ENCODE peak calls at places on chromosome 18, in five cellular contexts. One of them, this sample, is unnamed.

GRCh38 chr18:25190468-25190867 is 161.5 kb downstream of the ZNF521 start:
- DNase-seq in HCT116: no peak
- DNase-seq in SK-N-SH: no peak
- DNase-seq in fibroblast of lung: no peak
- DNase-seq in Karpas-422: no peak
- DNase-seq in this sample: no peak

GRCh38 chr18:79460445-79461300 is 64.9 kb downstream of the NFATC1 start:
- DNase-seq in HCT116: no peak
- DNase-seq in SK-N-SH: no peak
- DNase-seq in fibroblast of lung: no peak
- DNase-seq in Karpas-422: peak; percentile 99
- DNase-seq in this sample: peak; percentile 92

GRCh38 chr18:70372450-70373061 is 83.7 kb downstream of the SOCS6 start:
- DNase-seq in HCT116: no peak
- DNase-seq in SK-N-SH: no peak
- DNase-seq in fibroblast of lung: no peak
- DNase-seq in Karpas-422: no peak
- DNase-seq in this sample: no peak

GRCh38 chr18:27378396-27379094 is 193.4 kb upstream of the CHST9 start:
- DNase-seq in HCT116: no peak
- DNase-seq in SK-N-SH: no peak
- DNase-seq in fibroblast of lung: no peak
- DNase-seq in Karpas-422: no peak
- DNase-seq in this sample: peak; percentile 14

GRCh38 chr18:58596265-58596681 is 32.6 kb downstream of the ALPK2 start:
- DNase-seq in HCT116: no peak
- DNase-seq in SK-N-SH: peak; percentile 27
- DNase-seq in fibroblast of lung: no peak
- DNase-seq in Karpas-422: no peak
- DNase-seq in this sample: no peak

GRCh38 chr18:58565021-58565420 is 63.9 kb downstream of the ALPK2 start:
- DNase-seq in HCT116: no peak
- DNase-seq in SK-N-SH: no peak
- DNase-seq in fibroblast of lung: no peak
- DNase-seq in Karpas-422: peak; percentile 83
- DNase-seq in this sample: no peak

GRCh38 chr18:13051159-13051558 is 60.0 kb downstream of the CEP192 start:
- DNase-seq in HCT116: no peak
- DNase-seq in SK-N-SH: no peak
- DNase-seq in fibroblast of lung: no peak
- DNase-seq in Karpas-422: no peak
- DNase-seq in this sample: no peak

GRCh38 chr18:9708057-9708881 is at the start of gene RAB31:
- DNase-seq in HCT116: no peak
- DNase-seq in SK-N-SH: peak; percentile 88
- DNase-seq in fibroblast of lung: peak; percentile 69
- DNase-seq in Karpas-422: no peak
- DNase-seq in this sample: peak; percentile 98

GRCh38 chr18:44852818-44853217 is 172.1 kb downstream of the SETBP1 start:
- DNase-seq in HCT116: no peak
- DNase-seq in SK-N-SH: no peak
- DNase-seq in fibroblast of lung: no peak
- DNase-seq in Karpas-422: no peak
- DNase-seq in this sample: no peak

GRCh38 chr18:60066576-60066975 is 166.8 kb downstream of the PMAIP1 start:
- DNase-seq in HCT116: no peak
- DNase-seq in SK-N-SH: no peak
- DNase-seq in fibroblast of lung: no peak
- DNase-seq in Karpas-422: no peak
- DNase-seq in this sample: no peak
- H3K4me2 ChIP-seq in HCT116: no peak overlapping the region
- H3K4me2 ChIP-seq in SK-N-SH: no peak overlapping the region
- H3K4me2 ChIP-seq in fibroblast of lung: no peak overlapping the region
- H3K4me2 ChIP-seq in Karpas-422: no peak overlapping the region
- H3K4me2 ChIP-seq in this sample: no peak overlapping the region

GRCh38 chr18:21496277-21496835 is 104.1 kb downstream of the ESCO1 start:
- DNase-seq in HCT116: no peak
- DNase-seq in SK-N-SH: no peak
- DNase-seq in fibroblast of lung: no peak
- DNase-seq in Karpas-422: no peak
- DNase-seq in this sample: peak; percentile 52
- H2AFZ ChIP-seq in HCT116: no peak overlapping the region
- H2AFZ ChIP-seq in SK-N-SH: no peak overlapping the region
- H2AFZ ChIP-seq in fibroblast of lung: no peak overlapping the region
- H2AFZ ChIP-seq in Karpas-422: no peak overlapping the region
- H2AFZ ChIP-seq in this sample: no peak overlapping the region

GRCh38 chr18:67875057-67875456 is 358.5 kb upstream of the DSEL start:
- DNase-seq in HCT116: no peak
- DNase-seq in SK-N-SH: no peak
- DNase-seq in fibroblast of lung: no peak
- DNase-seq in Karpas-422: no peak
- DNase-seq in this sample: no peak
- H3K4me1 ChIP-seq in HCT116: no peaks in the 10 kb centered on the region
- H3K4me1 ChIP-seq in SK-N-SH: no peaks in the 10 kb centered on the region
- H3K4me1 ChIP-seq in fibroblast of lung: no peaks in the 10 kb centered on the region
- H3K4me1 ChIP-seq in Karpas-422: no peaks in the 10 kb centered on the region
- H3K4me1 ChIP-seq in this sample: no peaks in the 10 kb centered on the region

DNA sequence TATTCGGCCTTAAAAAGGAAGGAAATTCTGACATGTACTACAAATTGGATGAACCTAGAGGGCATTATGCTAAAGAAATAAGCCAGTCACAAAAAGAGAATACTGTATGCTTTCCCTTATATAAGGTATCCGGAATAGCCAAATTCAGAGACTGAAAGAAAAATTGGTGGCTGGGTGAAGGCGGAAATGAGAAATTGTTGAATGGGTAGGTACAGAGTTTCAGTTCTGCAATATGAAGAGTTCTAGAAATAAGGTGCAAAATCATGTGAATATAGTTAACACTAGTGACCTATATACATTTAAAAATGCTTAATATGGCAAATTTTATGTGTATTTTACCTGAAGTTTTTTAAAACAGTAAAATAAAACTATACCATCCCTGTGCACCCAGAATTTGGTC is 43.1 kb downstream of the RMP24 start:
- DNase-seq in HCT116: no peak
- DNase-seq in SK-N-SH: no peak
- DNase-seq in fibroblast of lung: no peak
- DNase-seq in Karpas-422: peak; percentile 85
- DNase-seq in this sample: no peak
- H3K4me2 ChIP-seq in HCT116: no peak overlapping the region
- H3K4me2 ChIP-seq in SK-N-SH: no peak overlapping the region
- H3K4me2 ChIP-seq in fibroblast of lung: no peak overlapping the region
- H3K4me2 ChIP-seq in Karpas-422: peak overlapping the region; percentile 51
- H3K4me2 ChIP-seq in this sample: no peak overlapping the region